ENCODE peak calls at places on chromosomes 3 and 15, in four cellular contexts. One of them, this sample, is unnamed. For H3K27me3 and H3K4me1, the result is how much of the 10 kb centered on the place peaks cover.

GRCh38 chr15:85408270-85408746 is 27.9 kb downstream of the AKAP13 start:
- DNase-seq in upper lobe of right lung: no peak
- DNase-seq in ovary: no peak
- DNase-seq in psoas muscle: no peak
- DNase-seq in this sample: no peak

GRCh38 chr15:63752075-63752684 is 81.6 kb downstream of the HERC1 start:
- DNase-seq in upper lobe of right lung: no peak
- DNase-seq in ovary: no peak
- DNase-seq in psoas muscle: no peak
- DNase-seq in this sample: peak

GRCh38 chr3:61564405-61565059 is 3.2 kb downstream of the PTPRG start:
- DNase-seq in upper lobe of right lung: peak
- DNase-seq in ovary: peak
- DNase-seq in psoas muscle: peak
- DNase-seq in this sample: no peak

GRCh38 chr3:89682556-89682955 is 575.1 kb downstream of the EPHA3 start:
- DNase-seq in upper lobe of right lung: no peak
- DNase-seq in ovary: no peak
- DNase-seq in psoas muscle: no peak
- DNase-seq in this sample: no peak

GRCh38 chr15:88393719-88394519 is 73.3 kb downstream of the MRPL46 start:
- DNase-seq in upper lobe of right lung: no peak
- DNase-seq in ovary: no peak
- DNase-seq in psoas muscle: no peak
- DNase-seq in this sample: no peak

GRCh38 chr3:112463250-112463649 is 36.0 kb downstream of the BTLA start:
- DNase-seq in upper lobe of right lung: no peak
- DNase-seq in ovary: no peak
- DNase-seq in psoas muscle: no peak
- DNase-seq in this sample: no peak

GRCh38 chr3:43180027-43180426 is 74.1 kb upstream of the POMGNT2 start:
- DNase-seq in upper lobe of right lung: no peak
- DNase-seq in ovary: no peak
- DNase-seq in psoas muscle: no peak
- DNase-seq in this sample: peak

GRCh38 chr3:80526153-80526552 is 758.4 kb upstream of the ROBO1 start:
- DNase-seq in upper lobe of right lung: no peak
- DNase-seq in ovary: no peak
- DNase-seq in psoas muscle: no peak
- DNase-seq in this sample: no peak

GRCh38 chr3:137762674-137763593 is 1.2 kb upstream of the SOX14 start:
- DNase-seq in upper lobe of right lung: no peak
- DNase-seq in ovary: no peak
- DNase-seq in psoas muscle: no peak
- DNase-seq in this sample: no peak

GRCh38 chr15:77698481-77698880 is 65.8 kb upstream of the LINGO1 start:
- DNase-seq in upper lobe of right lung: no peak
- DNase-seq in ovary: no peak
- DNase-seq in psoas muscle: no peak
- DNase-seq in this sample: no peak

GRCh38 chr15:77696006-77696631 is 63.4 kb upstream of the LINGO1 start:
- DNase-seq in upper lobe of right lung: no peak
- DNase-seq in ovary: peak
- DNase-seq in psoas muscle: no peak
- DNase-seq in this sample: no peak

GRCh38 chr15:77697893-77698292 is 65.2 kb upstream of the LINGO1 start:
- DNase-seq in upper lobe of right lung: no peak
- DNase-seq in ovary: no peak
- DNase-seq in psoas muscle: no peak
- DNase-seq in this sample: no peak

GRCh38 chr15:77695548-77695947 is 62.8 kb upstream of the LINGO1 start:
- DNase-seq in upper lobe of right lung: no peak
- DNase-seq in ovary: no peak
- DNase-seq in psoas muscle: no peak
- DNase-seq in this sample: no peak

DNA sequence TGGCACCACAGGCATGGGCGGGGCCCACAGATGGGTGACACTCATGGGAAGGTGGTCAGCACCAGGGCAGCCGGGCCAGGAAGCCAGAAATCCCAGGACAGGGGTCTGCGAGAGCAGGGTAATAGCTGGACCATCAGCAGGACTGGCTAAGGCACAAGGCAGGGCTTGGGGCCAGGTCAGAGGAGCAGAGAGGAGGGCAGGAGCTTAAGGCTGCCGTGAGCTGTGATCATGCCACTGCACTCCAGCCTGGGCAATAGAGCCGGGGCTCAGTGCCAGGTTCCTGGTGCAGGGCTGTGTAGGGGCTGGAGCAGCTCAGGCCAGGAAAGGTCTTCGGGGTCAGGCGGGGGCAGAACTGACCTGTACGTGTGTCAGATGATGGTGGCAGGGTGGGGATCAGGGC is 64.2 kb upstream of the LINGO1 start:
- DNase-seq in upper lobe of right lung: no peak
- DNase-seq in ovary: no peak
- DNase-seq in psoas muscle: peak
- DNase-seq in this sample: no peak
- H3K27me3 ChIP-seq in upper lobe of right lung: half or more
- H3K27me3 ChIP-seq in ovary: under half
- H3K27me3 ChIP-seq in psoas muscle: half or more
- H3K27me3 ChIP-seq in this sample: under half

GRCh38 chr15:101651753-101652097 is 456 bp downstream of the TM2D3 start:
- DNase-seq in upper lobe of right lung: no peak
- DNase-seq in ovary: no peak
- DNase-seq in psoas muscle: no peak
- DNase-seq in this sample: no peak

GRCh38 chr15:101652098-101652782 is at the start of gene TM2D3:
- DNase-seq in upper lobe of right lung: peak
- DNase-seq in ovary: peak
- DNase-seq in psoas muscle: peak
- DNase-seq in this sample: peak

GRCh38 chr15:101657171-101657570 is 5.0 kb upstream of the TM2D3 start:
- DNase-seq in upper lobe of right lung: no peak
- DNase-seq in ovary: no peak
- DNase-seq in psoas muscle: no peak
- DNase-seq in this sample: no peak

GRCh38 chr15:101652783-101653430 is 726 bp upstream of the TM2D3 start:
- DNase-seq in upper lobe of right lung: no peak
- DNase-seq in ovary: no peak
- DNase-seq in psoas muscle: no peak
- DNase-seq in this sample: no peak

GRCh38 chr15:101654191-101654590 is 2.0 kb upstream of the TM2D3 start:
- DNase-seq in upper lobe of right lung: no peak
- DNase-seq in ovary: no peak
- DNase-seq in psoas muscle: no peak
- DNase-seq in this sample: no peak
- H3K4me1 ChIP-seq in upper lobe of right lung: under half
- H3K4me1 ChIP-seq in ovary: under half
- H3K4me1 ChIP-seq in psoas muscle: under half
- H3K4me1 ChIP-seq in this sample: under half

GRCh38 chr3:195761503-195762248 is 40.9 kb downstream of the MUC20 start:
- DNase-seq in upper lobe of right lung: no peak
- DNase-seq in ovary: no peak
- DNase-seq in psoas muscle: no peak
- DNase-seq in this sample: no peak
- H3K27me3 ChIP-seq in upper lobe of right lung: half or more
- H3K27me3 ChIP-seq in ovary: under half
- H3K27me3 ChIP-seq in psoas muscle: half or more
- H3K27me3 ChIP-seq in this sample: under half

DNA sequence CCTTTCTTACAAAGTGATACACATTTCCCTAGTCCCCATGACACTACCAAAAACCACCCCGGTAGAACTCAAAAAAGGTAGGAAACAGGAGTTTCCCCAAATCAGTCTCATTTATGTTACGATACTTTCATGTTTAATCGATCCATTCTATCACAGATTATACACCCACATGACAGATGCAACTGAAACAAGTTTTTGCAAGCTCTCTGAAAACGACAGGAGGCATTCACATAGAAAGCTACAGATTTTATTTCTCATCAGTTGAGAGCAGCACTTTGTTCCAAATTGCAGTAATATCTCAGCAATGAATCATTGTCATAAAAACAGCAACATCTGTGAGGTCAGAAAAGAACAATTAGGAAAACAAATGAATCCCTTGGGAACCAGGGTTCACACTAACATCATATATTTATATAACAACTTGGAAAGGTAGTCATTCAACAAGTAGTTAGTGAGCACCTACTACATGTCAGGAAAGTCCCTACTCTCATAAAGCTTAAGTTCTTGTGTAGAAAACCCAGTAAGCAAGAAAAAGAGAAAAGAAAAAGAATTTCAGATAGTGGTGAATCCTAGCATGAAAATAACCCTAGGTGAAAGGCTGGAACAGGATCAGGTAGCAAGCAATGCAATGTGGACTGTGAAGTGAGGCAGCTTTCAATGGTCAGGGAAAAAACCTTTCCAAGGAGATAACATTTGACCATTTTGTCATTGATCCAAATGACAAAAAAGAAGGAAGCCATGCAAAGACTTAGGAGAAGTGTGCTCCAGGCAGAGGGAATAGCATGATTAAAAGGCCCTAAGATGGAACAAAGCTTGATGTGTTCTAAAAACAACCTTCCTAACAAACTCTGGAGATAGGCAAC is 8.3 kb downstream of the PLD1 start:
- DNase-seq in upper lobe of right lung: no peak
- DNase-seq in ovary: no peak
- DNase-seq in psoas muscle: no peak
- DNase-seq in this sample: no peak
- H3K4me1 ChIP-seq in upper lobe of right lung: under half
- H3K4me1 ChIP-seq in ovary: under half
- H3K4me1 ChIP-seq in psoas muscle: under half
- H3K4me1 ChIP-seq in this sample: under half

DNA sequence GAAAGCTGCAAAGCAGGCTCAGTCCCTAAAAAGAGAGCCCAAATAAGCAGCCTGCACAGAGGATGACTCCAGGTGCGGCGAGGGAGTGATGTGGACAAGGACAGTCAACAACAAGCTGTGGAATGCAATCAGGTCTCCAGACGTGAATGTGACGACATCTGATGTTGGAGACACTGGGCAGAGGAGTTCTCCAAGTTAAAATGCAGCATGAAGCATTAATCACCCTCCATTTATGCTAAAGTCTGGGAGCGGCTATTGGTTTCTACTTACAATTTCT is 316.7 kb downstream of the FGF12 start:
- DNase-seq in upper lobe of right lung: no peak
- DNase-seq in ovary: no peak
- DNase-seq in psoas muscle: no peak
- DNase-seq in this sample: no peak
- H3K27me3 ChIP-seq in upper lobe of right lung: under half
- H3K27me3 ChIP-seq in ovary: under half
- H3K27me3 ChIP-seq in psoas muscle: under half
- H3K27me3 ChIP-seq in this sample: under half

GRCh38 chr3:12303998-12304397 is 15.1 kb downstream of the PPARG start:
- DNase-seq in upper lobe of right lung: no peak
- DNase-seq in ovary: no peak
- DNase-seq in psoas muscle: no peak
- DNase-seq in this sample: no peak
- H3K4me1 ChIP-seq in upper lobe of right lung: under half
- H3K4me1 ChIP-seq in ovary: under half
- H3K4me1 ChIP-seq in psoas muscle: under half
- H3K4me1 ChIP-seq in this sample: under half

GRCh38 chr3:184572528-184573270 is 11.1 kb downstream of the EPHB3 start:
- DNase-seq in upper lobe of right lung: no peak
- DNase-seq in ovary: no peak
- DNase-seq in psoas muscle: no peak
- DNase-seq in this sample: no peak
- H3K27me3 ChIP-seq in upper lobe of right lung: under half
- H3K27me3 ChIP-seq in ovary: under half
- H3K27me3 ChIP-seq in psoas muscle: under half
- H3K27me3 ChIP-seq in this sample: under half

This sample was measured in effector memory CD4-positive, alpha-beta T cell.